ENCODE peak calls at places on chromosomes 2 and 18, in six cellular contexts. One of them, this sample, is unnamed.

GRCh38 chr18:14747513-14748474 is at the start of gene ANKRD30B:
- DNase-seq in tibial artery: no peak
- DNase-seq in posterior cingulate gyrus: no peak
- DNase-seq in NCI-H2171: no peak
- DNase-seq in hippocampal formation: no peak
- DNase-seq in activated CD8-positive, alpha-beta memory T cell treated with anti-CD3 and anti-CD28 coated beads, Interleukin-2, amount 50 U/mL, for 4 hours: no peak
- DNase-seq in this sample: no peak

GRCh38 chr2:66834859-66835258 is 399.9 kb downstream of the MEIS1 start:
- DNase-seq in tibial artery: no peak
- DNase-seq in posterior cingulate gyrus: no peak
- DNase-seq in NCI-H2171: no peak
- DNase-seq in hippocampal formation: no peak
- DNase-seq in activated CD8-positive, alpha-beta memory T cell treated with anti-CD3 and anti-CD28 coated beads, Interleukin-2, amount 50 U/mL, for 4 hours: no peak
- DNase-seq in this sample: no peak

GRCh38 chr2:233764264-233764663 is 4.2 kb downstream of the UGT1A1 start:
- DNase-seq in tibial artery: no peak
- DNase-seq in posterior cingulate gyrus: no peak
- DNase-seq in NCI-H2171: no peak
- DNase-seq in hippocampal formation: no peak
- DNase-seq in activated CD8-positive, alpha-beta memory T cell treated with anti-CD3 and anti-CD28 coated beads, Interleukin-2, amount 50 U/mL, for 4 hours: no peak
- DNase-seq in this sample: no peak

GRCh38 chr2:106207246-106207645 is 13.1 kb upstream of the UXS1 start:
- DNase-seq in tibial artery: no peak
- DNase-seq in posterior cingulate gyrus: no peak
- DNase-seq in NCI-H2171: no peak
- DNase-seq in hippocampal formation: no peak
- DNase-seq in activated CD8-positive, alpha-beta memory T cell treated with anti-CD3 and anti-CD28 coated beads, Interleukin-2, amount 50 U/mL, for 4 hours: no peak
- DNase-seq in this sample: no peak

GRCh38 chr18:70781860-70782453 is 493.1 kb downstream of the SOCS6 start:
- DNase-seq in tibial artery: no peak
- DNase-seq in posterior cingulate gyrus: peak
- DNase-seq in NCI-H2171: no peak
- DNase-seq in hippocampal formation: peak
- DNase-seq in activated CD8-positive, alpha-beta memory T cell treated with anti-CD3 and anti-CD28 coated beads, Interleukin-2, amount 50 U/mL, for 4 hours: peak
- DNase-seq in this sample: peak

GRCh38 chr2:238120463-238121298 is 17.8 kb upstream of the KLHL30 start:
- DNase-seq in tibial artery: no peak
- DNase-seq in posterior cingulate gyrus: no peak
- DNase-seq in NCI-H2171: no peak
- DNase-seq in hippocampal formation: no peak
- DNase-seq in activated CD8-positive, alpha-beta memory T cell treated with anti-CD3 and anti-CD28 coated beads, Interleukin-2, amount 50 U/mL, for 4 hours: no peak
- DNase-seq in this sample: no peak

GRCh38 chr2:226800941-226801784 is 1.5 kb upstream of the IRS1 start:
- DNase-seq in tibial artery: peak
- DNase-seq in posterior cingulate gyrus: peak
- DNase-seq in NCI-H2171: peak
- DNase-seq in hippocampal formation: peak
- DNase-seq in activated CD8-positive, alpha-beta memory T cell treated with anti-CD3 and anti-CD28 coated beads, Interleukin-2, amount 50 U/mL, for 4 hours: peak
- DNase-seq in this sample: peak

GRCh38 chr2:222250313-222250712 is 48.5 kb downstream of the PAX3 start:
- DNase-seq in tibial artery: no peak
- DNase-seq in posterior cingulate gyrus: no peak
- DNase-seq in NCI-H2171: no peak
- DNase-seq in hippocampal formation: no peak
- DNase-seq in activated CD8-positive, alpha-beta memory T cell treated with anti-CD3 and anti-CD28 coated beads, Interleukin-2, amount 50 U/mL, for 4 hours: no peak
- DNase-seq in this sample: no peak

GRCh38 chr2:16138811-16139662 is 198.7 kb downstream of the MYCN start:
- DNase-seq in tibial artery: no peak
- DNase-seq in posterior cingulate gyrus: no peak
- DNase-seq in NCI-H2171: no peak
- DNase-seq in hippocampal formation: no peak
- DNase-seq in activated CD8-positive, alpha-beta memory T cell treated with anti-CD3 and anti-CD28 coated beads, Interleukin-2, amount 50 U/mL, for 4 hours: no peak
- DNase-seq in this sample: no peak

GRCh38 chr18:21398121-21398520 is 156.1 kb downstream of the GREB1L start:
- DNase-seq in tibial artery: no peak
- DNase-seq in posterior cingulate gyrus: no peak
- DNase-seq in NCI-H2171: no peak
- DNase-seq in hippocampal formation: no peak
- DNase-seq in activated CD8-positive, alpha-beta memory T cell treated with anti-CD3 and anti-CD28 coated beads, Interleukin-2, amount 50 U/mL, for 4 hours: no peak
- DNase-seq in this sample: no peak

GRCh38 chr2:128796321-128796720 is 477.7 kb upstream of the HS6ST1 start:
- DNase-seq in tibial artery: no peak
- DNase-seq in posterior cingulate gyrus: no peak
- DNase-seq in NCI-H2171: no peak
- DNase-seq in hippocampal formation: no peak
- DNase-seq in activated CD8-positive, alpha-beta memory T cell treated with anti-CD3 and anti-CD28 coated beads, Interleukin-2, amount 50 U/mL, for 4 hours: no peak
- DNase-seq in this sample: no peak

GRCh38 chr2:217610411-217610814 is 392.4 kb downstream of the TNS1 start:
- DNase-seq in tibial artery: no peak
- DNase-seq in posterior cingulate gyrus: no peak
- DNase-seq in NCI-H2171: no peak
- DNase-seq in hippocampal formation: no peak
- DNase-seq in activated CD8-positive, alpha-beta memory T cell treated with anti-CD3 and anti-CD28 coated beads, Interleukin-2, amount 50 U/mL, for 4 hours: peak
- DNase-seq in this sample: no peak

GRCh38 chr2:174445248-174445647 is 41.6 kb downstream of the GPR155 start:
- DNase-seq in tibial artery: no peak
- DNase-seq in posterior cingulate gyrus: no peak
- DNase-seq in NCI-H2171: no peak
- DNase-seq in hippocampal formation: no peak
- DNase-seq in activated CD8-positive, alpha-beta memory T cell treated with anti-CD3 and anti-CD28 coated beads, Interleukin-2, amount 50 U/mL, for 4 hours: no peak
- DNase-seq in this sample: no peak

GRCh38 chr2:231708773-231709635 is 679 bp downstream of the PTMA start:
- DNase-seq in tibial artery: peak
- DNase-seq in posterior cingulate gyrus: no peak
- DNase-seq in NCI-H2171: no peak
- DNase-seq in hippocampal formation: no peak
- DNase-seq in activated CD8-positive, alpha-beta memory T cell treated with anti-CD3 and anti-CD28 coated beads, Interleukin-2, amount 50 U/mL, for 4 hours: peak
- DNase-seq in this sample: no peak

GRCh38 chr2:84838434-84839145 is 42.3 kb downstream of the TRABD2A start:
- DNase-seq in tibial artery: peak
- DNase-seq in posterior cingulate gyrus: no peak
- DNase-seq in NCI-H2171: no peak
- DNase-seq in hippocampal formation: no peak
- DNase-seq in activated CD8-positive, alpha-beta memory T cell treated with anti-CD3 and anti-CD28 coated beads, Interleukin-2, amount 50 U/mL, for 4 hours: no peak
- DNase-seq in this sample: no peak

GRCh38 chr2:120245520-120245835 is 7.2 kb upstream of the RALB start:
- DNase-seq in tibial artery: no peak
- DNase-seq in posterior cingulate gyrus: no peak
- DNase-seq in NCI-H2171: no peak
- DNase-seq in hippocampal formation: no peak
- DNase-seq in activated CD8-positive, alpha-beta memory T cell treated with anti-CD3 and anti-CD28 coated beads, Interleukin-2, amount 50 U/mL, for 4 hours: no peak
- DNase-seq in this sample: no peak

GRCh38 chr2:118709786-118710185 is 137.7 kb downstream of the EN1 start:
- DNase-seq in tibial artery: no peak
- DNase-seq in posterior cingulate gyrus: no peak
- DNase-seq in NCI-H2171: no peak
- DNase-seq in hippocampal formation: no peak
- DNase-seq in activated CD8-positive, alpha-beta memory T cell treated with anti-CD3 and anti-CD28 coated beads, Interleukin-2, amount 50 U/mL, for 4 hours: no peak
- DNase-seq in this sample: no peak

GRCh38 chr18:32469190-32469611 is 1.5 kb downstream of the GAREM1 start:
- DNase-seq in tibial artery: peak
- DNase-seq in posterior cingulate gyrus: peak
- DNase-seq in NCI-H2171: no peak
- DNase-seq in hippocampal formation: peak
- DNase-seq in activated CD8-positive, alpha-beta memory T cell treated with anti-CD3 and anti-CD28 coated beads, Interleukin-2, amount 50 U/mL, for 4 hours: no peak
- DNase-seq in this sample: peak

GRCh38 chr2:47534179-47534919 is 131.4 kb downstream of the MSH2 start:
- DNase-seq in tibial artery: no peak
- DNase-seq in posterior cingulate gyrus: no peak
- DNase-seq in NCI-H2171: peak
- DNase-seq in hippocampal formation: no peak
- DNase-seq in activated CD8-positive, alpha-beta memory T cell treated with anti-CD3 and anti-CD28 coated beads, Interleukin-2, amount 50 U/mL, for 4 hours: no peak
- DNase-seq in this sample: no peak

GRCh38 chr2:25341753-25342371 is at the start of gene DNMT3A:
- DNase-seq in tibial artery: peak
- DNase-seq in posterior cingulate gyrus: peak
- DNase-seq in NCI-H2171: peak
- DNase-seq in hippocampal formation: peak
- DNase-seq in activated CD8-positive, alpha-beta memory T cell treated with anti-CD3 and anti-CD28 coated beads, Interleukin-2, amount 50 U/mL, for 4 hours: peak
- DNase-seq in this sample: peak

GRCh38 chr2:149857344-149857743 is 269.8 kb upstream of the MMADHC start:
- DNase-seq in tibial artery: no peak
- DNase-seq in posterior cingulate gyrus: no peak
- DNase-seq in NCI-H2171: no peak
- DNase-seq in hippocampal formation: no peak
- DNase-seq in activated CD8-positive, alpha-beta memory T cell treated with anti-CD3 and anti-CD28 coated beads, Interleukin-2, amount 50 U/mL, for 4 hours: no peak
- DNase-seq in this sample: no peak

GRCh38 chr2:42371621-42372473 is 10.8 kb upstream of the COX7A2L start:
- DNase-seq in tibial artery: no peak
- DNase-seq in posterior cingulate gyrus: no peak
- DNase-seq in NCI-H2171: peak
- DNase-seq in hippocampal formation: no peak
- DNase-seq in activated CD8-positive, alpha-beta memory T cell treated with anti-CD3 and anti-CD28 coated beads, Interleukin-2, amount 50 U/mL, for 4 hours: no peak
- DNase-seq in this sample: no peak